ENCODE peak calls at places on chromosomes 7 and 10, in eight cellular contexts. M is suprapubic skin, Z is esophagus muscularis mucosa, I is sigmoid colon, S is Panc1, W is stomach, K is GM23338, C is transverse colon. J is an unnamed sample.

GRCh38 chr7:156143683-156144082 is 331.4 kb upstream of the SHH start:
- DNase-seq in M (no peak), Z (no peak), I (no peak), S (no peak), W (no peak), K (no peak), C (no peak), J (no peak)

GRCh38 chr7:5143935-5144903 is 45.8 kb upstream of the WIPI2 start:
- DNase-seq in M (no peak), Z (no peak), I (no peak), S (no peak), W (peak; percentile 26), K (peak; percentile 41), C (peak; percentile 23), J (peak; percentile 86)

GRCh38 chr7:44801890-44802289 is 5.4 kb downstream of the PPIA start:
- DNase-seq in M (no peak), Z (no peak), I (no peak), S (no peak), W (no peak), K (no peak), C (no peak), J (no peak)

GRCh38 chr10:49213211-49213610 is 25.0 kb upstream of the TMEM273 start:
- DNase-seq in M (no peak), Z (no peak), I (no peak), S (no peak), W (no peak), K (no peak), C (no peak), J (no peak)

GRCh38 chr10:117411440-117412428 is 36.5 kb upstream of the PDZD8 start:
- DNase-seq in M (no peak), Z (no peak), I (no peak), S (no peak), W (peak; percentile 44), K (no peak), C (no peak), J (no peak)

GRCh38 chr10:126242352-126243260 is 145.7 kb downstream of the ADAM12 start:
- DNase-seq in M (no peak), Z (no peak), I (no peak), S (no peak), W (no peak), K (no peak), C (no peak), J (no peak)

GRCh38 chr10:129057856-129058663 is 409.0 kb upstream of the MGMT start:
- DNase-seq in M (no peak), Z (peak; percentile 89), I (no peak), S (no peak), W (no peak), K (no peak), C (peak; percentile 57), J (peak; percentile 84)

GRCh38 chr10:66980276-66980675 is 54.4 kb downstream of the LRRTM3 start:
- DNase-seq in M (no peak), Z (no peak), I (no peak), S (no peak), W (no peak), K (no peak), C (no peak), J (no peak)

GRCh38 chr7:142384508-142384922 is 126.7 kb upstream of the PRSS58 start:
- DNase-seq in M (no peak), Z (no peak), I (no peak), S (no peak), W (no peak), K (no peak), C (no peak), J (no peak)

GRCh38 chr10:108902491-108903250 is 1020.6 kb downstream of the XPNPEP1 start:
- DNase-seq in M (no peak), Z (no peak), I (no peak), S (no peak), W (no peak), K (no peak), C (no peak), J (no peak)

GRCh38 chr7:30026229-30027064 is at the start of gene FKBP14:
- DNase-seq in M (peak; percentile 98), Z (peak; percentile 99), I (peak; percentile 99), S (peak; percentile 98), W (peak; percentile 98), K (peak; percentile 100), C (peak; percentile 97), J (peak; percentile 95)

GRCh38 chr7:30027065-30027456 is 559 bp upstream of the FKBP14 start:
- DNase-seq in M (no peak), Z (no peak), I (no peak), S (peak; percentile 54), W (no peak), K (no peak), C (no peak), J (no peak)

GRCh38 chr7:30029696-30030095 is 1.5 kb downstream of the PLEKHA8 start:
- DNase-seq in M (no peak), Z (no peak), I (no peak), S (no peak), W (no peak), K (no peak), C (no peak), J (no peak)

GRCh38 chr7:30027915-30028748 is at the start of gene PLEKHA8:
- DNase-seq in M (peak; percentile 93), Z (peak; percentile 94), I (peak; percentile 93), S (no peak), W (peak; percentile 87), K (peak; percentile 94), C (peak; percentile 92), J (peak; percentile 97)

DNA sequence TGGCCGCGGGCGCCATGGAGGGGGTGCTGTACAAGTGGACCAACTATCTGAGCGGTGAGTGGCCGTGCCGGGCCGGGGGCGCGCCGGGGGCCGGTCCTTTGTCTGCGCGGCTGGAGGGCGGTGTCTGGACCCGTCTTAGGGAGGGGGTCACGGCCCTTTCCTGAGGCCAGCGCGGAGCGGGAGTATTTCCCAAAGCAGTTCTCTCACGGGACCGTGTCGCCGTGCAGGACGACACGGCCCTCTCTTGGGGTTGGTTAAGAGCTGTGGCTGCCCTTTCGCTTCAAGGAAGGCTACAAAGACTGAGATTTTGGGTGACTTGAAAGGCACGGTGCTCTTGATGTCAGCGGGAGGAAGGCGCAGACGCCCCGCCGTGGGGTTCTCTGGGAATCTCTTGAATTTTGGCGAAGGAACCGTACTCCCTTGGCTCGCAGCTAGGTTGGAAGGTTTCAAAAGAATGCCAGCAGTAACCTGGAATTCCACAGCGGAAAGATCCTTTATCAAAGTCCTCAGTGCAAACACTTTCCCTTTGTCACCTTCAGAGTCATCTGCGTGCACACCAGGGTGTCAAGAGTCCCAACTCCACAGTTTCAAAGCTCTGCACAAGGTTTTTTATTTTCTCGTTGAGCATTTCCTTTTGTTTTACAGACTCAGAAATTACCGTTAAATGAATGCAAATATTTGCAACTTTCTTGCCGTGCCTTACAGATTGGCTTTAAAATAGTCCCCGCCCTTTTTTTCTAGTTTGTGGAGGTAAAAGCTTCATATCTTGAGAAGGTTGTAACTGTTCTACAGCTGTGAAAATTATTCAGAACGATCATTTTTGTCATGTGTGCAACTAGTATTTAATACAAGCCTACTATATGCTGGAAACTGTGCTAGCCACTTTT is 780 bp downstream of the PLEKHA8 start:
- DNase-seq in M (peak; percentile 82), Z (no peak), I (peak; percentile 69), S (no peak), W (no peak), K (peak; percentile 85), C (no peak), J (no peak)
- TF ChIP-seq CTCF in M (no peak), Z (peak; percentile 25), I (no peak), S (no peak), W (no peak), K (no peak), C (peak; percentile 18), J (no peak)

GRCh38 chr7:19107142-19107391 is 10.4 kb downstream of the TWIST1 start:
- DNase-seq in M (no peak), Z (no peak), I (no peak), S (no peak), W (no peak), K (no peak), C (no peak), J (no peak)
- H3K4me3 ChIP-seq in M (peak overlapping the region; percentile 46), Z (peak overlapping the region; percentile 62), I (peak overlapping the region; percentile 30), S (peak overlapping the region; percentile 33), W (peak overlapping the region; percentile 40), K (peak overlapping the region; percentile 56), C (peak overlapping the region; percentile 17), J (peak overlapping the region; percentile 7)

DNA sequence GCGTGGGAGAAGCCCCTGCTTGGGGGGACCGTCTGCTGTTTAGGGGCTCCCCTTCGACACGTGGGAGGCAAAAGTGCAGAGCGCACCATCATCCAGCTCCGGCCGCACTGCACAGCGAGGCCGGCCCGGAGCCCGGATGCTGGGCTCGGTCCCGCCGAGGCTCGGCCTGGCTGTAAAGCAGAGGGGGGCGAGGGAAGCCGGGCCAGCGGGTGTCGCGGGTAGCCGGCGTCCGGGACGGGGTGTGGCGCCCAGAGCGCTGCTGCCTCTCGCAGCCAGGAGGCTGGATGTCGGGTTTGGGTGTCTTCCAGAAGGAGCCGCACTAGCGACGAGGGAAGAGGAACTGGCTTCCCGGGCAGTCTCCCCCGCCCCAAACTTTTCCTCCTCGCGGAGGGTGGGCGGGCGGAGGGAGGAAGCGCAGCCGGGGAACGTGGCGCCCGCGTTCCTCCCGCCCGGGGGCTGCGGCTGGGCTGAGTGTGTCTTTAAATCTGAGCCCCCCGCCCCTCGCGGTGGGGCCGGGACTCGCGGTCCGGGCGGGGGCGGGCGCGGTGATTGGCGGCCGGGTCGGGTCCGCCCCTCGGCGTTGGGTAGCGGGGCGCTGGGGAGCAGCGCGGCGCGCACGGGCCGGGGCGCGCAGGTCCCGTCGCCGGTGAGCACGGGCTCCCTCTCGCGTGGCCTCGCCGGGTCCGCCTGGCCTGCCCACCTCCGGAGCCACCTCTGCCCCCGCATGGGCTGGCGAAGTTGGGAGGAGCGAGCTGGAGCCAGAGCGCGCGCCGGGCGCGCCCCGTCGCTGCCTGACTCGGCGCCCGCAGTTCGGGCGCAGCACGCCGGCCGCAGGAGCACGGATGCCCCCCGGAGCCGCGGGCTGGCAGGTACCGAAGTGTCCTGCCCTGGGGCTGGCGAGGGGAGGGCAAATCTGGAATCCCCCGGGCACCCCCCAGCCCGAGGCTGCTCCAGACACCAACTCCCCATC is at the start of gene PALD1:
- DNase-seq in M (no peak), Z (no peak), I (peak; percentile 91), S (no peak), W (peak; percentile 44), K (peak; percentile 88), C (peak; percentile 65), J (peak; percentile 89)
- TF ChIP-seq POLR2AphosphoS5 in M (no peak), Z (peak; percentile 48), I (no peak), S (no peak), W (peak; percentile 30), K (peak; percentile 46), C (no peak), J (peak; percentile 5)

GRCh38 chr7:112206238-112207105 is at the start of the genes DOCK4 and ZNF277:
- DNase-seq in M (peak; percentile 99), Z (peak; percentile 100), I (peak; percentile 99), S (peak; percentile 99), W (peak; percentile 99), K (peak; percentile 100), C (peak; percentile 99), J (peak; percentile 99)

GRCh38 chr7:112204072-112204775 is 2.0 kb downstream of the DOCK4 start:
- DNase-seq in M (no peak), Z (no peak), I (no peak), S (no peak), W (no peak), K (peak; percentile 38), C (no peak), J (no peak)

GRCh38 chr7:112204776-112205347 is 1.3 kb downstream of the DOCK4 start:
- DNase-seq in M (no peak), Z (no peak), I (no peak), S (no peak), W (no peak), K (no peak), C (no peak), J (no peak)

GRCh38 chr7:112207106-112207592 is 654 bp downstream of the ZNF277 start:
- DNase-seq in M (no peak), Z (no peak), I (no peak), S (no peak), W (no peak), K (no peak), C (no peak), J (no peak)

GRCh38 chr7:112205348-112206237 is 606 bp downstream of the DOCK4 start:
- DNase-seq in M (peak; percentile 81), Z (no peak), I (peak; percentile 75), S (peak; percentile 35), W (peak; percentile 50), K (peak; percentile 85), C (peak; percentile 65), J (peak; percentile 93)
- TF ChIP-seq CTCF in M (no peak), Z (no peak), I (no peak), S (no peak), W (no peak), K (no peak), C (no peak), J (no peak)

J was measured in spleen.